ENCODE peak calls at places on chromosomes 4 and X, in eight cellular contexts. O is astrocyte of the spinal cord; M is stimulated activated CD4-positive, alpha-beta T cell treated with anti-CD3 and anti-CD28 coated beads, Interleukin-1b, Interleukin-23, amount 100 ng/mL, for 24 hours; W is glomerular endothelial cell; A is retinal pigment epithelial cell; S is T-helper 9 cell; N is HS-27A; Q is testis. K is an unnamed sample.

GRCh38 chr4:88021824-88022223 is 14.4 kb downstream of the PKD2 start:
- DNase-seq in O (no peak), M (no peak), W (no peak), A (no peak), S (no peak), N (no peak), Q (no peak), K (no peak)

GRCh38 chr4:77036206-77036605 is 39.6 kb downstream of the CCNI start:
- DNase-seq in O (peak; percentile 96), M (no peak), W (no peak), A (no peak), S (no peak), N (no peak), Q (no peak), K (no peak)

GRCh38 chrX:135185795-135186443 is 14.7 kb upstream of the CT55 start:
- DNase-seq in O (peak; percentile 33), M (peak; percentile 1), W (peak; percentile 1), A (peak; percentile 14), S (no peak), N (no peak), Q (peak; percentile 52), K (no peak)

GRCh38 chr4:8383016-8383415 is 57.5 kb downstream of the ACOX3 start:
- DNase-seq in O (no peak), M (no peak), W (no peak), A (no peak), S (no peak), N (no peak), Q (no peak), K (no peak)

GRCh38 chr4:164734476-164734875 is 19.5 kb upstream of the SMIM31 start:
- DNase-seq in O (no peak), M (no peak), W (no peak), A (no peak), S (no peak), N (no peak), Q (no peak), K (no peak)

GRCh38 chrX:25083661-25084060 is 67.9 kb upstream of the ARX start:
- DNase-seq in O (no peak), M (no peak), W (no peak), A (no peak), S (no peak), N (no peak), Q (no peak), K (no peak)

GRCh38 chrX:8868070-8868795 is 67.0 kb upstream of the FAM9A start:
- DNase-seq in O (peak; percentile 52), M (no peak), W (no peak), A (no peak), S (no peak), N (no peak), Q (no peak), K (no peak)

GRCh38 chr4:57154191-57154590 is 44.0 kb upstream of the IGFBP7 start:
- DNase-seq in O (no peak), M (no peak), W (no peak), A (no peak), S (no peak), N (no peak), Q (no peak), K (no peak)

GRCh38 chrX:129980540-129981206 is 1.8 kb upstream of the BCORL1 start:
- DNase-seq in O (no peak), M (no peak), W (no peak), A (no peak), S (peak; percentile 26), N (no peak), Q (peak; percentile 35), K (no peak)

GRCh38 chr4:40662962-40663604 is 33.4 kb upstream of the RBM47 start:
- DNase-seq in O (peak; percentile 87), M (peak; percentile 18), W (no peak), A (peak; percentile 64), S (no peak), N (no peak), Q (no peak), K (no peak)

GRCh38 chrX:2767631-2768455 is 16.0 kb downstream of the XG start:
- DNase-seq in O (no peak), M (no peak), W (no peak), A (peak; percentile 85), S (no peak), N (peak; percentile 30), Q (no peak), K (no peak)

GRCh38 chr4:154004859-154005520 is 216.1 kb upstream of the SFRP2 start:
- DNase-seq in O (peak; percentile 83), M (no peak), W (no peak), A (peak; percentile 15), S (no peak), N (no peak), Q (peak; percentile 45), K (no peak)

GRCh38 chr4:165716472-165716871 is 156.6 kb upstream of the TLL1 start:
- DNase-seq in O (no peak), M (no peak), W (no peak), A (no peak), S (no peak), N (no peak), Q (no peak), K (no peak)

GRCh38 chr4:15262396-15262795 is 165.4 kb upstream of the C1QTNF7 start:
- DNase-seq in O (peak; percentile 5), M (no peak), W (no peak), A (no peak), S (no peak), N (no peak), Q (no peak), K (no peak)

GRCh38 chr4:136392576-136392975 is 1139.7 kb downstream of the PCDH18 start:
- DNase-seq in O (peak; percentile 83), M (no peak), W (no peak), A (no peak), S (no peak), N (peak; percentile 5), Q (no peak), K (no peak)

GRCh38 chr4:10182446-10183424 is 66.1 kb upstream of the WDR1 start:
- DNase-seq in O (no peak), M (no peak), W (no peak), A (no peak), S (no peak), N (no peak), Q (no peak), K (no peak)

GRCh38 chr4:111960241-111960667 is 185.0 kb upstream of the FAM241A start:
- DNase-seq in O (peak; percentile 19), M (no peak), W (no peak), A (no peak), S (no peak), N (no peak), Q (no peak), K (no peak)

GRCh38 chr4:110400071-110400470 is 75.9 kb upstream of the ENPEP start:
- DNase-seq in O (no peak), M (no peak), W (no peak), A (no peak), S (no peak), N (no peak), Q (no peak), K (no peak)

GRCh38 chrX:119518371-119518770 is 46.8 kb downstream of the STEEP1 start:
- DNase-seq in O (no peak), M (no peak), W (no peak), A (no peak), S (no peak), N (no peak), Q (no peak), K (no peak)

GRCh38 chr4:185573651-185574199 is 38.4 kb upstream of the PDLIM3 start:
- DNase-seq in O (peak; percentile 83), M (no peak), W (peak; percentile 65), A (no peak), S (no peak), N (peak; percentile 45), Q (no peak), K (no peak)

GRCh38 chrX:10050481-10050880 is 83.3 kb downstream of the CLDN34 start:
- DNase-seq in O (peak; percentile 35), M (no peak), W (no peak), A (peak; percentile 21), S (no peak), N (no peak), Q (no peak), K (no peak)

GRCh38 chr4:24370421-24370820 is 213.9 kb downstream of the DHX15 start:
- DNase-seq in O (no peak), M (no peak), W (no peak), A (no peak), S (no peak), N (no peak), Q (no peak), K (no peak)

GRCh38 chrX:10633722-10634121 is 13.3 kb upstream of the MID1 start:
- DNase-seq in O (peak; percentile 92), M (no peak), W (no peak), A (peak; percentile 65), S (no peak), N (no peak), Q (no peak), K (no peak)

GRCh38 chr4:8904666-8905065 is 33.0 kb upstream of the HMX1 start:
- DNase-seq in O (no peak), M (no peak), W (no peak), A (no peak), S (no peak), N (no peak), Q (no peak), K (no peak)

GRCh38 chr4:87530868-87531267 is 1.7 kb upstream of the SPARCL1 start:
- DNase-seq in O (peak; percentile 25), M (no peak), W (no peak), A (no peak), S (no peak), N (no peak), Q (peak; percentile 81), K (no peak)

GRCh38 chrX:120726294-120726693 is 96.4 kb upstream of the C1GALT1C1 start:
- DNase-seq in O (no peak), M (no peak), W (no peak), A (no peak), S (no peak), N (no peak), Q (no peak), K (no peak)

GRCh38 chrX:70504772-70505450 is 60.3 kb downstream of the DLG3 start:
- DNase-seq in O (no peak), M (peak; percentile 7), W (no peak), A (no peak), S (no peak), N (no peak), Q (no peak), K (no peak)

GRCh38 chr4:3371581-3372001 is 70.2 kb upstream of the HGFAC start:
- DNase-seq in O (no peak), M (no peak), W (no peak), A (no peak), S (no peak), N (no peak), Q (peak; percentile 51), K (no peak)

GRCh38 chrX:140123446-140123845 is 158.1 kb upstream of the CXorf66 start:
- DNase-seq in O (peak; percentile 5), M (no peak), W (no peak), A (no peak), S (no peak), N (no peak), Q (no peak), K (no peak)

GRCh38 chr4:143355540-143356217 is 19.0 kb downstream of the GAB1 start:
- DNase-seq in O (no peak), M (no peak), W (no peak), A (peak; percentile 74), S (no peak), N (no peak), Q (no peak), K (no peak)

GRCh38 chrX:115372026-115372610 is 82.6 kb downstream of the LUZP4 start:
- DNase-seq in O (peak; percentile 67), M (no peak), W (peak; percentile 33), A (no peak), S (no peak), N (peak; percentile 33), Q (no peak), K (no peak)

GRCh38 chr4:181845617-181846016 is 397.6 kb upstream of the TENM3 start:
- DNase-seq in O (no peak), M (no peak), W (no peak), A (no peak), S (no peak), N (no peak), Q (no peak), K (no peak)